ENCODE peak calls at places on chromosomes 7 and 10, in six cellular contexts. One of them, this sample, is unnamed.
A peak's percentile ranks its signal among the peaks of the same experiment; 100 is the strongest.

GRCh38 chr10:15433850-15434537 is 62.9 kb upstream of the FAM171A1 start:
- DNase-seq in SK-N-SH: peak; percentile 58
- DNase-seq in ovary: no peak
- DNase-seq in sigmoid colon: no peak
- DNase-seq in A549: peak; percentile 50
- DNase-seq in HepG2: peak; percentile 30
- DNase-seq in this sample: no peak

GRCh38 chr7:136012238-136012637 is 35.1 kb upstream of the MTPN start:
- DNase-seq in SK-N-SH: no peak
- DNase-seq in ovary: no peak
- DNase-seq in sigmoid colon: no peak
- DNase-seq in A549: no peak
- DNase-seq in HepG2: no peak
- DNase-seq in this sample: no peak

GRCh38 chr7:80923211-80923612 is 4.4 kb upstream of the SEMA3C start:
- DNase-seq in SK-N-SH: no peak
- DNase-seq in ovary: no peak
- DNase-seq in sigmoid colon: no peak
- DNase-seq in A549: no peak
- DNase-seq in HepG2: no peak
- DNase-seq in this sample: no peak

GRCh38 chr7:142556745-142557144 is 192.5 kb upstream of the PRSS1 start:
- DNase-seq in SK-N-SH: peak; percentile 25
- DNase-seq in ovary: no peak
- DNase-seq in sigmoid colon: no peak
- DNase-seq in A549: peak; percentile 87
- DNase-seq in HepG2: peak; percentile 5
- DNase-seq in this sample: no peak

GRCh38 chr10:33939892-33940291 is 605.4 kb upstream of the NRP1 start:
- DNase-seq in SK-N-SH: no peak
- DNase-seq in ovary: no peak
- DNase-seq in sigmoid colon: no peak
- DNase-seq in A549: no peak
- DNase-seq in HepG2: no peak
- DNase-seq in this sample: no peak

GRCh38 chr7:151926336-151926712 is 29.9 kb upstream of the GALNTL5 start:
- DNase-seq in SK-N-SH: no peak
- DNase-seq in ovary: no peak
- DNase-seq in sigmoid colon: no peak
- DNase-seq in A549: no peak
- DNase-seq in HepG2: no peak
- DNase-seq in this sample: peak; percentile 46

GRCh38 chr7:51310131-51310583 is 6.5 kb downstream of the COBL start:
- DNase-seq in SK-N-SH: no peak
- DNase-seq in ovary: no peak
- DNase-seq in sigmoid colon: no peak
- DNase-seq in A549: no peak
- DNase-seq in HepG2: no peak
- DNase-seq in this sample: no peak

GRCh38 chr7:87370660-87371180 is 25.3 kb downstream of the CROT start:
- DNase-seq in SK-N-SH: no peak
- DNase-seq in ovary: no peak
- DNase-seq in sigmoid colon: no peak
- DNase-seq in A549: peak; percentile 35
- DNase-seq in HepG2: peak; percentile 8
- DNase-seq in this sample: no peak

GRCh38 chr7:112995091-112995824 is 91.4 kb downstream of the GPR85 start:
- DNase-seq in SK-N-SH: no peak
- DNase-seq in ovary: no peak
- DNase-seq in sigmoid colon: no peak
- DNase-seq in A549: no peak
- DNase-seq in HepG2: no peak
- DNase-seq in this sample: no peak

GRCh38 chr7:153158204-153158603 is 398.7 kb downstream of the ACTR3B start:
- DNase-seq in SK-N-SH: no peak
- DNase-seq in ovary: no peak
- DNase-seq in sigmoid colon: no peak
- DNase-seq in A549: no peak
- DNase-seq in HepG2: no peak
- DNase-seq in this sample: no peak

DNA sequence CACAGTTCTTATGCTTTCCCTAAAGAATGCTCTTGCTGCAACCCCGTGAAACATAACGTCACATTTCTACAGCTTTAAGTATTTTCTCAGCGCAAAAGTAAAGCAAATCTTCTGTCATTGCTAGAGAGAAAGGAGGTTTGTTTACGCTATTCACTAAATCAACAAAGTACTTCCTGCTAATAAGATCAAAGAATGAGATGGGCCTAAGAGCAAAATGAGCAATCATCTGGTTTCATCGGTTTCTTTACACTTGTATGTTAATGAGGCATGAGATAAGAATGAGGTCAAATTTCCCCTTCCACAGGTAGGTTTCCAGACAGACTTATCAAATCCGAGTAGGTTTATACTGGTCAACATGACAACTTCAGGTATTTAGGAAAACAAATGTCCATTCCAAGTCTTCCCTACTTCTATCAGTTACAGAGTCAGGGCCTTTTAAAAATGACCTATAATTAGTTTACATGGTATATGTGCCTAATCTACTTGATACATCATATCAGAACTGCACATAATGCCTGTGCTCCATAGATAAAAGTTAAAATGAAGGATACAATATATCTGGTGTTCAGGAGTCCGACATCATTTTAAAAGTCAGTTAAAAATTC is 8.4 kb downstream of the USP6NL start:
- DNase-seq in SK-N-SH: no peak
- DNase-seq in ovary: no peak
- DNase-seq in sigmoid colon: no peak
- DNase-seq in A549: peak; percentile 54
- DNase-seq in HepG2: peak; percentile 91
- DNase-seq in this sample: no peak
- TF ChIP-seq EP300 in SK-N-SH: no peak
- TF ChIP-seq EP300 in ovary: no peak
- TF ChIP-seq EP300 in sigmoid colon: no peak
- TF ChIP-seq EP300 in A549: no peak
- TF ChIP-seq EP300 in HepG2: peak; percentile 29
- TF ChIP-seq EP300 in this sample: no peak

DNA sequence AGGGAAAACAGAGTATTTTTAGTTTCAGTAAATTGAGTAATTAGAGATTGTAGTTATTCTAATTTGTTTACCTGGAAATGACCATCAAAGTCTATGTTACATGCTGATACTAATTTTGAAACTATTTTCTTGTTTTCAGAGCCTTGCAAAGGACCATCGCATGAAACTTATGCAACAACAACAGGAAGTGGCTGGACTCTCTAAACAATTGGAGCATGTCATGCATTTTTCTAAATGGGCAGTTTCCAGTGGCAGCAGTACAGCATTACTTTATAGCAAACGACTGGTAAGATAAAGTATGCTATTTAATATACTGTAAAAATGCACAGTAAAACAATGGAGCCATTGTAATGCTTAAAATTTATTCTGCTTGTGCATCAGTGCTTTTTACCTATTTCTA is 78.5 kb downstream of the TRIM24 start:
- DNase-seq in SK-N-SH: no peak
- DNase-seq in ovary: no peak
- DNase-seq in sigmoid colon: no peak
- DNase-seq in A549: no peak
- DNase-seq in HepG2: no peak
- DNase-seq in this sample: no peak
- H3K9me3 ChIP-seq in SK-N-SH: no peaks in the 10 kb centered on the region
- H3K9me3 ChIP-seq in ovary: no peaks in the 10 kb centered on the region
- H3K9me3 ChIP-seq in sigmoid colon: no peaks in the 10 kb centered on the region
- H3K9me3 ChIP-seq in A549: no peaks in the 10 kb centered on the region
- H3K9me3 ChIP-seq in HepG2: no peaks in the 10 kb centered on the region
- H3K9me3 ChIP-seq in this sample: no peaks in the 10 kb centered on the region

GRCh38 chr10:123135415-123136141 is at the start of gene HMX3:
- DNase-seq in SK-N-SH: peak; percentile 57
- DNase-seq in ovary: no peak
- DNase-seq in sigmoid colon: no peak
- DNase-seq in A549: no peak
- DNase-seq in HepG2: no peak
- DNase-seq in this sample: no peak

GRCh38 chr10:123136221-123136805 is 543 bp downstream of the HMX3 start:
- DNase-seq in SK-N-SH: no peak
- DNase-seq in ovary: no peak
- DNase-seq in sigmoid colon: no peak
- DNase-seq in A549: no peak
- DNase-seq in HepG2: no peak
- DNase-seq in this sample: no peak

GRCh38 chr10:123133511-123133910 is 2.3 kb upstream of the HMX3 start:
- DNase-seq in SK-N-SH: no peak
- DNase-seq in ovary: no peak
- DNase-seq in sigmoid colon: no peak
- DNase-seq in A549: no peak
- DNase-seq in HepG2: no peak
- DNase-seq in this sample: no peak

GRCh38 chr10:123134058-123134914 is 1.5 kb upstream of the HMX3 start:
- DNase-seq in SK-N-SH: no peak
- DNase-seq in ovary: no peak
- DNase-seq in sigmoid colon: no peak
- DNase-seq in A549: no peak
- DNase-seq in HepG2: no peak
- DNase-seq in this sample: peak; percentile 73

DNA sequence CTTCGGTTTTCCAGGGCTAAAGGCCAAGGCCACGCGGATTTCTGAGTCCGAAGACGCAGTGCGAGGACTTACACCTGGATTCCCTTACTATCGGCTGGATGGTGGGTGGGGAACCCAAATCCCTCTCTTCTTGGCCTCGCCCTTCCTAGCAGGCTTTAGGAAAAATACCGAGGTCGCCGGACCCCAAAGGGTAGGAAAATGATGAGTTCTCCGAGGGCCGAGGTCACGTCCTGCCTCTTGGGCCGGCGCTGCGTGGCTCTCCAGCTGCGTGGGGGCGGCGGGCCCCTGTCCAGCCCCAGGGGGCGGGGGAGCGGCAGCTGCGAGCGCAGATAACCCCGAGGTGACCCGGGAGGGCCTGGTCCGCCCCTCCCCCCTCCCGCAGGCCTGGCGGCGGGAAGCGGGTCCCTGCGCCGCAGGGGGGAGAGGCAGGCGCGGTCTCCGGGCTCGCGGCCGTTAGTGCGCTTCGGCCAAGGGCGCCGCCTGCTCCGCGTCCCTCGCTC is 805 bp upstream of the HMX3 start:
- DNase-seq in SK-N-SH: peak; percentile 59
- DNase-seq in ovary: no peak
- DNase-seq in sigmoid colon: no peak
- DNase-seq in A549: no peak
- DNase-seq in HepG2: no peak
- DNase-seq in this sample: no peak
- TF ChIP-seq EP300 in SK-N-SH: no peak
- TF ChIP-seq EP300 in ovary: no peak
- TF ChIP-seq EP300 in sigmoid colon: no peak
- TF ChIP-seq EP300 in A549: no peak
- TF ChIP-seq EP300 in HepG2: no peak
- TF ChIP-seq EP300 in this sample: no peak

DNA sequence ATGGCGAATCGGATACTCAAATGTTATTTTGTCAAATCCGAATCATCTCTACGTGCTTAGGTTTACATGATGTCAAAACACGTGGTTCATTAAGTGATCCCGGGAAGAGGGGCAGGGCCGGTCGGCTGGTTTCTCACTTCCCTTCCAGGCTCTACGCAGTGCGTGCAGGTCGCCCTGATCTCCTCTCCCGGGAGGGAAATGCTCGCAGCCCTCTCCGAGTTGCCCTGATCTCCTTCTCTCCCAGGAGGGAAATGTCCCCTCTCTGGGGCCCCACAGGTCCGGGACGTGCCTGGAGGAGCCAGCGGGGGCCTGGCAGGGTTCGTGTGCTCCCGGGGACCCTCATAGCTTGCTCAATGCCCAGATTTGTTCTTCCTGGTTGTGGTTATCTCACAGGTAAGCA is 202.7 kb downstream of the DNAJB6 start:
- DNase-seq in SK-N-SH: no peak
- DNase-seq in ovary: no peak
- DNase-seq in sigmoid colon: peak; percentile 39
- DNase-seq in A549: no peak
- DNase-seq in HepG2: no peak
- DNase-seq in this sample: no peak
- H3K9me3 ChIP-seq in SK-N-SH: no peaks in the 10 kb centered on the region
- H3K9me3 ChIP-seq in ovary: no peaks in the 10 kb centered on the region
- H3K9me3 ChIP-seq in sigmoid colon: no peaks in the 10 kb centered on the region
- H3K9me3 ChIP-seq in A549: no peaks in the 10 kb centered on the region
- H3K9me3 ChIP-seq in HepG2: no peaks in the 10 kb centered on the region
- H3K9me3 ChIP-seq in this sample: no peaks in the 10 kb centered on the region

DNA sequence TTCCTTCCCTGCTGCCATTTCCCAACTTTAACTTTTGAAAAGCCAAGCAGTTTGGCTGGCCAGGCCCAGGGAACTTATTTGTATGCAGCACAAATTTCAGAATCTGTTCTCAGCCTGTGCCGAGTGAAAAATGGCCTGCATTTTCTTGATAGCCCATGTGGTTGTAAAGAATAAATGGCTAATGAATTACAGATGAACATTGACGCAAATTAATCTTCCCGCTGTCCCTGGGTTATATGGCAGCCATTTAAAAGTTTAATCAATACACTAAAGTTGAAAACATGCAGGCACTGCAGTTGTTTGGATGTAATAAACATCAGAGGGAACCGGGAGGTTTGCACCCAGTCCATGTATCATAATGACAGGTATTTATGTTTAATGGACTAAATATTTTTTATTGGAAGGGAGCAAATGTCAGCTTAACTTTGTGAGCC is 1092.4 kb downstream of the LRMDA start:
- DNase-seq in SK-N-SH: no peak
- DNase-seq in ovary: no peak
- DNase-seq in sigmoid colon: peak; percentile 85
- DNase-seq in A549: no peak
- DNase-seq in HepG2: no peak
- DNase-seq in this sample: no peak
- TF ChIP-seq EP300 in SK-N-SH: no peak
- TF ChIP-seq EP300 in ovary: no peak
- TF ChIP-seq EP300 in sigmoid colon: peak; percentile 87
- TF ChIP-seq EP300 in A549: no peak
- TF ChIP-seq EP300 in HepG2: no peak
- TF ChIP-seq EP300 in this sample: no peak

GRCh38 chr7:99170065-99170729 is 26.3 kb upstream of the SMURF1 start:
- DNase-seq in SK-N-SH: no peak
- DNase-seq in ovary: no peak
- DNase-seq in sigmoid colon: no peak
- DNase-seq in A549: no peak
- DNase-seq in HepG2: no peak
- DNase-seq in this sample: no peak
- H3K9me3 ChIP-seq in SK-N-SH: no peaks in the 10 kb centered on the region
- H3K9me3 ChIP-seq in ovary: no peaks in the 10 kb centered on the region
- H3K9me3 ChIP-seq in sigmoid colon: no peaks in the 10 kb centered on the region
- H3K9me3 ChIP-seq in A549: no peaks in the 10 kb centered on the region
- H3K9me3 ChIP-seq in HepG2: no peaks in the 10 kb centered on the region
- H3K9me3 ChIP-seq in this sample: no peaks in the 10 kb centered on the region

GRCh38 chr7:47333131-47333887 is 248.6 kb downstream of the TNS3 start:
- DNase-seq in SK-N-SH: no peak
- DNase-seq in ovary: no peak
- DNase-seq in sigmoid colon: no peak
- DNase-seq in A549: no peak
- DNase-seq in HepG2: no peak
- DNase-seq in this sample: no peak
- TF ChIP-seq EP300 in SK-N-SH: no peak
- TF ChIP-seq EP300 in ovary: no peak
- TF ChIP-seq EP300 in sigmoid colon: no peak
- TF ChIP-seq EP300 in A549: no peak
- TF ChIP-seq EP300 in HepG2: no peak
- TF ChIP-seq EP300 in this sample: no peak